ENCODE peak calls at places on chromosomes 5 and 9, in nine cellular contexts. A is hepatocyte, P is neural progenitor cell, H is GM23338, L is HCT116, U is GM23248, R is SK-N-SH, T is OCI-LY7, G is PC-3. I is an unnamed sample.

GRCh38 chr9:71721786-71722295 is 46.5 kb downstream of the CEMIP2 start:
- DNase-seq in A (no peak), P (no peak), H (no peak), L (no peak), U (peak), R (no peak), T (no peak), G (no peak), I (no peak)

GRCh38 chr5:73917433-73917832 is 291.4 kb downstream of the ARHGEF28 start:
- DNase-seq in A (no peak), P (no peak), H (peak), L (no peak), U (no peak), R (no peak), T (no peak), G (no peak), I (no peak)

GRCh38 chr9:24545285-24545684 is 412 bp downstream of the IZUMO3 start:
- DNase-seq in A (no peak), P (peak), H (peak), L (no peak), U (no peak), R (no peak), T (no peak), G (no peak), I (no peak)

GRCh38 chr5:98490348-98490747 is 283.1 kb upstream of the RGMB start:
- DNase-seq in A (no peak), P (no peak), H (no peak), L (no peak), U (no peak), R (no peak), T (no peak), G (no peak), I (no peak)

GRCh38 chr5:172189693-172190296 is 1.8 kb upstream of the STK10 start:
- DNase-seq in A (no peak), P (no peak), H (no peak), L (no peak), U (no peak), R (no peak), T (no peak), G (no peak), I (no peak)

GRCh38 chr5:34534237-34535108 is 121.7 kb upstream of the RAI14 start:
- DNase-seq in A (peak), P (no peak), H (no peak), L (no peak), U (peak), R (no peak), T (no peak), G (peak), I (peak)

GRCh38 chr5:77632526-77633268 is 5.8 kb downstream of the OTP start:
- DNase-seq in A (no peak), P (peak), H (peak), L (no peak), U (no peak), R (peak), T (no peak), G (no peak), I (no peak)

GRCh38 chr5:4093970-4094369 is 498.3 kb downstream of the IRX1 start:
- DNase-seq in A (no peak), P (no peak), H (no peak), L (no peak), U (no peak), R (no peak), T (no peak), G (no peak), I (no peak)

GRCh38 chr9:6833518-6834192 is 75.9 kb downstream of the KDM4C start:
- DNase-seq in A (no peak), P (no peak), H (no peak), L (no peak), U (peak), R (no peak), T (no peak), G (peak), I (no peak)

GRCh38 chr5:57383093-57383861 is 99.3 kb downstream of the ACTBL2 start:
- DNase-seq in A (peak), P (no peak), H (peak), L (peak), U (peak), R (peak), T (peak), G (peak), I (no peak)

GRCh38 chr5:1376921-1377320 is 32.0 kb upstream of the CLPTM1L start:
- DNase-seq in A (no peak), P (no peak), H (no peak), L (no peak), U (no peak), R (no peak), T (no peak), G (no peak), I (no peak)

GRCh38 chr5:157596449-157596848 is 20.9 kb upstream of the ADAM19 start:
- DNase-seq in A (no peak), P (no peak), H (no peak), L (no peak), U (peak), R (no peak), T (peak), G (no peak), I (peak)

GRCh38 chr9:131678499-131679111 is 61.3 kb downstream of the RAPGEF1 start:
- DNase-seq in A (peak), P (peak), H (peak), L (peak), U (peak), R (no peak), T (peak), G (peak), I (peak)

GRCh38 chr5:177473461-177473991 is at the start of gene DBN1:
- DNase-seq in A (peak), P (peak), H (peak), L (no peak), U (peak), R (peak), T (peak), G (peak), I (no peak)
- TF ChIP-seq EZH2phosphoT487 in A (no peak), P (no peak), H (no peak), L (no peak), U (no peak), R (no peak), T (no peak), G (no peak), I (no peak)

GRCh38 chr5:135205616-135206349 is 171.8 kb upstream of the PITX1 start:
- DNase-seq in A (no peak), P (no peak), H (no peak), L (no peak), U (no peak), R (no peak), T (no peak), G (no peak), I (no peak)

GRCh38 chr5:135203593-135204036 is 169.6 kb upstream of the PITX1 start:
- DNase-seq in A (no peak), P (no peak), H (peak), L (no peak), U (peak), R (no peak), T (peak), G (peak), I (peak)

GRCh38 chr5:135204151-135204600 is 170.1 kb upstream of the PITX1 start:
- DNase-seq in A (no peak), P (peak), H (peak), L (no peak), U (peak), R (peak), T (peak), G (peak), I (no peak)

GRCh38 chr5:135199919-135200318 is 165.9 kb upstream of the PITX1 start:
- DNase-seq in A (no peak), P (no peak), H (no peak), L (no peak), U (no peak), R (no peak), T (no peak), G (no peak), I (no peak)

DNA sequence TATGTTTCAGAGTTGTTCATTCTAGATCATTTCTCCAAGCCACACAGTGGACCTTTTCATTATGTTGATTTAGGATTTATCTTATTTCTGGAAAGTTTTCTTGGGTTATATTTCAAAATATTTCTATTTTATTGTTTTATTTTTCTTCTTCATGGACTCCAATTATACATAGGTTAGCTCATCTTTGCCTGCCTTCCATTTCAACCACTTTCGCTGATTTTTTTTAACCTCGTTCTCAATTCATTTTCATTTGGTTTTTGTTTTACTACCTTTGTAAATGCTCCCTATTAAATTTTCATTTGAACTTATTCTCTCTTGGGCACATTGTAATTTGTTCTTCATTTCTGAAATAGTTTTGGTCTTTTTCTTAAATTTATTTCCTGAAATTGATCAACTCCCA is 169.0 kb upstream of the PITX1 start:
- DNase-seq in A (no peak), P (no peak), H (peak), L (no peak), U (no peak), R (no peak), T (no peak), G (no peak), I (no peak)
- TF ChIP-seq EZH2phosphoT487 in A (no peak), P (no peak), H (no peak), L (no peak), U (no peak), R (no peak), T (no peak), G (no peak), I (no peak)

DNA sequence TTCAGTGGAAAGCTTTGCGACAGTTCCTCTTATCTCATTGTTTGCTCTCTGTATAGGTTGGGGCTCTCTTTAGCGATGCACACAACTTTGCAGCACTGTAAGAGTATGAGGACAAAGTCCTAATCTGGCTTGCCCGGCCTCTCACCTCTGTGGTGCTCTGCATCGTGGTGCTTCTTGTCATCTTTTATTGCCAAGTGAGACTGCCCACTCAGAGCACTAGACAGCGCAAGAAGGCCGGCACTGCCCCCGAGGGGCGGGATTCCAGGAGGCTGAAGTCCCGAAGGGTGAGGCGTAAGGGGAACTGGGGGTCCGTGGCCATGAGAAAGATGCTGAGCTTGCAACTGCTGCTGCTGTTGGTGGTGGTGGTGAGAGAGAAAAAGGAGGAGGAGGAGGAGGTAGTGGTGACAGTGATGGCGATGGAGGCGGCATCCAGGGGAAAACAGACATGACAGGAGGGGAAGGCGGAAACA is 55.4 kb downstream of the TLE1 start:
- DNase-seq in A (peak), P (peak), H (no peak), L (no peak), U (no peak), R (no peak), T (no peak), G (no peak), I (no peak)
- TF ChIP-seq EZH2phosphoT487 in A (no peak), P (no peak), H (no peak), L (no peak), U (no peak), R (no peak), T (no peak), G (no peak), I (no peak)

DNA sequence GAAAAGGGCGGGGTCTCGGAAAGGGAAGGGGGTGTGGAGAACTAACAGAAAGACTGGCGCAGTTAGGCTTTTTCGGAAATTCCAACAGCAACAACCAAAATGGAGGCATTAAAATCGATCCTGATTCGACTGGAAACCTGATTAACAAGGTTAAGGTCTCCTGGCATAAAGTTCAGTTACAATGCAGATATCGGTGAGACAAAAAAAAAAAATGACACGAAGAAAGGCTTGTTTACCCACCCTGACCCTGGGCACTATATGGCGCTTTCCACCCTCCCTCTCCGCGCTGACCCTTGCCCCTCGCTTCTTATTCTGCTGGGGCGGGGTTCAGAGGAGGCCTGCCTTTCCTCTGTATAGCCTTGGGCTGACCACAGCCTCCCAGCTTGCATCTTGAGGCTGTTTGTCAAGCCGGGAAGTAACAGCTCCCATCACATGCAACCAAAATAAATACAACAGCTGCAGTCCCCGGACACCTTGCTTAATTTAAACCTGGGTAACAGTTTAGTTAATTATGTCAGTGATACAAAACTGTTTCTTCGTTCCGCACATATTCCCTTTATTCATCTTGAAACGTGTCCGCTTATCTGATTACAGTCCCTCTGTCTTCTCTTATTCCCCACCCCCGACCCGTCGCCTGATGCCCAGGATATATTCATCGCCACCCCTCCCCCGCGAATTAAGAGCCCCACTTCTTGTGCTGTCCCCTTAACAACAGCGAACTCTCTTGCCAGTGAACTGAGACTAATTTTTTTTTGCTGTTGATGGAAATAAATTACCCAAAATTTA is 808 bp upstream of the PJA2 start:
- DNase-seq in A (peak), P (peak), H (peak), L (peak), U (peak), R (peak), T (peak), G (peak), I (peak)
- TF ChIP-seq EZH2phosphoT487 in A (no peak), P (no peak), H (no peak), L (no peak), U (no peak), R (no peak), T (no peak), G (no peak), I (no peak)

DNA sequence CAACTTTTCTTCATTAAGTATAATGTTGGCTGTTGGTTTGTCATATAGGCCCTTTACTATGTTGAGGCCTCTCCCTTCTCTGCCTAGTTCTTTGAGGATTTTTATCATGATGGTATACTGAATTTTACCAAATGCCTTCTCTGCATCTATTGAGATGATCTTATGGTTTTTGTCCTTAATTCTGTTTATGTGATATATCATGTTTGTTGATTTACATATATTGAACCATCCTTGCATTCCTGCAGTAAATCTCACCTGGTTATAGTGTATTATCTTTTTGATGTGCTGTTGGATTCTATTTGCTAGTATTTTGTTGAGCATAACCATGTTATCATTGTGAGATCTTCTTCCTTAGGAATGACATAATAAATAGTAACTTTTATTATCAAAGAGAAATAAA is 362.9 kb downstream of the CCDC171 start:
- DNase-seq in A (no peak), P (peak), H (no peak), L (no peak), U (peak), R (no peak), T (no peak), G (peak), I (no peak)
- TF ChIP-seq EZH2phosphoT487 in A (no peak), P (no peak), H (no peak), L (no peak), U (no peak), R (no peak), T (no peak), G (no peak), I (no peak)

GRCh38 chr9:81902601-81903000 is 25.6 kb upstream of the SPATA31D4 start:
- DNase-seq in A (peak), P (no peak), H (no peak), L (no peak), U (peak), R (no peak), T (no peak), G (peak), I (no peak)
- TF ChIP-seq EZH2phosphoT487 in A (no peak), P (no peak), H (no peak), L (no peak), U (no peak), R (no peak), T (no peak), G (no peak), I (no peak)

GRCh38 chr9:87713278-87713989 is 12.5 kb upstream of the CTSL start:
- DNase-seq in A (peak), P (no peak), H (peak), L (peak), U (peak), R (no peak), T (no peak), G (peak), I (no peak)
- TF ChIP-seq EZH2phosphoT487 in A (no peak), P (no peak), H (no peak), L (no peak), U (no peak), R (no peak), T (no peak), G (no peak), I (no peak)

GRCh38 chr9:89171693-89172092 is 6.9 kb downstream of the SHC3 start:
- DNase-seq in A (no peak), P (no peak), H (no peak), L (no peak), U (no peak), R (no peak), T (no peak), G (peak), I (no peak)
- TF ChIP-seq EZH2phosphoT487 in A (no peak), P (no peak), H (no peak), L (no peak), U (no peak), R (no peak), T (no peak), G (no peak), I (no peak)

GRCh38 chr5:150596826-150597225 is 43.6 kb upstream of the SYNPO start:
- DNase-seq in A (no peak), P (no peak), H (no peak), L (no peak), U (no peak), R (no peak), T (peak), G (no peak), I (no peak)

GRCh38 chr5:150599917-150600511 is 40.4 kb upstream of the SYNPO start:
- DNase-seq in A (peak), P (no peak), H (no peak), L (no peak), U (peak), R (peak), T (no peak), G (peak), I (no peak)

GRCh38 chr5:150599281-150599680 is 41.2 kb upstream of the SYNPO start:
- DNase-seq in A (no peak), P (no peak), H (no peak), L (no peak), U (no peak), R (no peak), T (no peak), G (no peak), I (no peak)

GRCh38 chr5:150598046-150598445 is 42.4 kb upstream of the SYNPO start:
- DNase-seq in A (no peak), P (no peak), H (no peak), L (no peak), U (no peak), R (no peak), T (no peak), G (no peak), I (no peak)

GRCh38 chr5:150598821-150599273 is 41.6 kb upstream of the SYNPO start:
- DNase-seq in A (no peak), P (no peak), H (no peak), L (no peak), U (no peak), R (no peak), T (no peak), G (no peak), I (no peak)
- TF ChIP-seq EZH2phosphoT487 in A (no peak), P (no peak), H (no peak), L (no peak), U (no peak), R (no peak), T (no peak), G (no peak), I (no peak)